ENCODE peak calls at places on chromosomes 1 and 21, in eight cellular contexts. One of them, this sample, is unnamed.

GRCh38 chr1:178417858-178418257 is 78.9 kb downstream of the CLEC20A start:
- DNase-seq in right lobe of liver: no peak
- DNase-seq in H54: peak; percentile 12
- DNase-seq in suprapubic skin: no peak
- DNase-seq in IMR-90: peak; percentile 91
- DNase-seq in A549: peak; percentile 44
- DNase-seq in GM12891: no peak
- DNase-seq in gastrocnemius medialis: no peak
- DNase-seq in this sample: no peak

GRCh38 chr1:182631058-182631677 is 27.0 kb upstream of the RGS16 start:
- DNase-seq in right lobe of liver: no peak
- DNase-seq in H54: no peak
- DNase-seq in suprapubic skin: no peak
- DNase-seq in IMR-90: no peak
- DNase-seq in A549: no peak
- DNase-seq in GM12891: no peak
- DNase-seq in gastrocnemius medialis: no peak
- DNase-seq in this sample: no peak

GRCh38 chr1:61268546-61269243 is 186.3 kb downstream of the NFIA start:
- DNase-seq in right lobe of liver: no peak
- DNase-seq in H54: no peak
- DNase-seq in suprapubic skin: no peak
- DNase-seq in IMR-90: no peak
- DNase-seq in A549: no peak
- DNase-seq in GM12891: no peak
- DNase-seq in gastrocnemius medialis: no peak
- DNase-seq in this sample: no peak

GRCh38 chr1:240226102-240226501 is 134.4 kb downstream of the FMN2 start:
- DNase-seq in right lobe of liver: no peak
- DNase-seq in H54: no peak
- DNase-seq in suprapubic skin: no peak
- DNase-seq in IMR-90: no peak
- DNase-seq in A549: no peak
- DNase-seq in GM12891: no peak
- DNase-seq in gastrocnemius medialis: no peak
- DNase-seq in this sample: no peak

GRCh38 chr1:219792337-219793021 is 135.9 kb downstream of the SLC30A10 start:
- DNase-seq in right lobe of liver: no peak
- DNase-seq in H54: no peak
- DNase-seq in suprapubic skin: no peak
- DNase-seq in IMR-90: peak; percentile 75
- DNase-seq in A549: no peak
- DNase-seq in GM12891: no peak
- DNase-seq in gastrocnemius medialis: no peak
- DNase-seq in this sample: no peak

GRCh38 chr21:14836950-14837349 is 227.8 kb downstream of the NRIP1 start:
- DNase-seq in right lobe of liver: no peak
- DNase-seq in H54: no peak
- DNase-seq in suprapubic skin: no peak
- DNase-seq in IMR-90: peak; percentile 59
- DNase-seq in A549: no peak
- DNase-seq in GM12891: no peak
- DNase-seq in gastrocnemius medialis: no peak
- DNase-seq in this sample: no peak

GRCh38 chr1:8184301-8184700 is 133.6 kb upstream of the SLC45A1 start:
- DNase-seq in right lobe of liver: no peak
- DNase-seq in H54: no peak
- DNase-seq in suprapubic skin: no peak
- DNase-seq in IMR-90: no peak
- DNase-seq in A549: peak; percentile 29
- DNase-seq in GM12891: no peak
- DNase-seq in gastrocnemius medialis: peak; percentile 60
- DNase-seq in this sample: no peak

GRCh38 chr1:11691928-11692711 is 610 bp downstream of the DRAXIN start:
- DNase-seq in right lobe of liver: no peak
- DNase-seq in H54: no peak
- DNase-seq in suprapubic skin: no peak
- DNase-seq in IMR-90: no peak
- DNase-seq in A549: no peak
- DNase-seq in GM12891: no peak
- DNase-seq in gastrocnemius medialis: no peak
- DNase-seq in this sample: no peak

GRCh38 chr1:206992815-206993214 is 22.6 kb upstream of the FCAMR start:
- DNase-seq in right lobe of liver: no peak
- DNase-seq in H54: no peak
- DNase-seq in suprapubic skin: no peak
- DNase-seq in IMR-90: no peak
- DNase-seq in A549: no peak
- DNase-seq in GM12891: no peak
- DNase-seq in gastrocnemius medialis: no peak
- DNase-seq in this sample: no peak

GRCh38 chr1:185532853-185533252 is 201.3 kb upstream of the HMCN1 start:
- DNase-seq in right lobe of liver: no peak
- DNase-seq in H54: no peak
- DNase-seq in suprapubic skin: no peak
- DNase-seq in IMR-90: no peak
- DNase-seq in A549: no peak
- DNase-seq in GM12891: no peak
- DNase-seq in gastrocnemius medialis: no peak
- DNase-seq in this sample: no peak

GRCh38 chr1:245856944-245857531 is 650.0 kb downstream of the SMYD3 start:
- DNase-seq in right lobe of liver: no peak
- DNase-seq in H54: peak; percentile 18
- DNase-seq in suprapubic skin: no peak
- DNase-seq in IMR-90: peak; percentile 95
- DNase-seq in A549: no peak
- DNase-seq in GM12891: no peak
- DNase-seq in gastrocnemius medialis: no peak
- DNase-seq in this sample: no peak

GRCh38 chr1:201955009-201955749 is at the start of gene TIMM17A:
- DNase-seq in right lobe of liver: peak; percentile 98
- DNase-seq in H54: peak; percentile 91
- DNase-seq in suprapubic skin: peak; percentile 98
- DNase-seq in IMR-90: peak; percentile 98
- DNase-seq in A549: peak; percentile 93
- DNase-seq in GM12891: peak; percentile 86
- DNase-seq in gastrocnemius medialis: peak; percentile 96
- DNase-seq in this sample: peak; percentile 98
- TF ChIP-seq POLR2A in right lobe of liver: peak; percentile 89
- TF ChIP-seq POLR2A in H54: peak; percentile 81
- TF ChIP-seq POLR2A in suprapubic skin: peak; percentile 90
- TF ChIP-seq POLR2A in IMR-90: peak; percentile 97
- TF ChIP-seq POLR2A in A549: peak; percentile 83
- TF ChIP-seq POLR2A in GM12891: peak; percentile 98
- TF ChIP-seq POLR2A in gastrocnemius medialis: peak; percentile 86
- TF ChIP-seq POLR2A in this sample: peak; percentile 59

DNA sequence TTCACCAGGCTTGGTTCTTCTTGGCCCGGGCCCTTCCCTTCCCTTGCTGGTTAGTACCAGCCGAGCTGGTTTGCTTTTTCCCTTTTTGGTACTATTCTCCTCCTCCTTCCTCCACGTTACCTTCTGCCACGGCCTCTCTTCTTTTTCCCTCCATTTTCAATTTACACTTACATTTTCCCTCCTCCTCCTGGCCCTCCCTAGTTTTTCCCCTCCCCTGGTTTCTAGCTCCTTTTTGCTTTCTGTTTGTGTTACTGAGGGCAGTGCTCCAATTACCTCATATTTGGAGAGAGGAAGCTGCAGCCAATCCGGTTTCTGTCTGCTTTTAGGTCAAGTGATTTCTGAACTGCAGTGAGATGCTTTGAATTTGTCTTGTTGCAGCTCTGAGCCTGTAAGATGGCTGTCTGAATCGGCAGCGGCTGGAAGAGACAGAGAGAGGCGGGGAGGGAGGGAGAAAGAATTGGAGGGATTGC is 63.7 kb downstream of the MACF1 start:
- DNase-seq in right lobe of liver: no peak
- DNase-seq in H54: peak; percentile 24
- DNase-seq in suprapubic skin: no peak
- DNase-seq in IMR-90: peak; percentile 90
- DNase-seq in A549: no peak
- DNase-seq in GM12891: no peak
- DNase-seq in gastrocnemius medialis: no peak
- DNase-seq in this sample: peak; percentile 32
- TF ChIP-seq POLR2A in right lobe of liver: no peak
- TF ChIP-seq POLR2A in H54: no peak
- TF ChIP-seq POLR2A in suprapubic skin: no peak
- TF ChIP-seq POLR2A in IMR-90: no peak
- TF ChIP-seq POLR2A in A549: no peak
- TF ChIP-seq POLR2A in GM12891: no peak
- TF ChIP-seq POLR2A in gastrocnemius medialis: no peak
- TF ChIP-seq POLR2A in this sample: no peak

GRCh38 chr1:23825076-23825761 is at the start of gene HMGCL:
- DNase-seq in right lobe of liver: peak; percentile 92
- DNase-seq in H54: peak; percentile 79
- DNase-seq in suprapubic skin: peak; percentile 95
- DNase-seq in IMR-90: peak; percentile 84
- DNase-seq in A549: peak; percentile 83
- DNase-seq in GM12891: peak; percentile 90
- DNase-seq in gastrocnemius medialis: peak; percentile 82
- DNase-seq in this sample: peak; percentile 94
- TF ChIP-seq POLR2A in right lobe of liver: peak; percentile 90
- TF ChIP-seq POLR2A in H54: peak; percentile 86
- TF ChIP-seq POLR2A in suprapubic skin: peak; percentile 80
- TF ChIP-seq POLR2A in IMR-90: peak; percentile 94
- TF ChIP-seq POLR2A in A549: peak; percentile 84
- TF ChIP-seq POLR2A in GM12891: peak; percentile 98
- TF ChIP-seq POLR2A in gastrocnemius medialis: peak; percentile 94
- TF ChIP-seq POLR2A in this sample: peak; percentile 85

DNA sequence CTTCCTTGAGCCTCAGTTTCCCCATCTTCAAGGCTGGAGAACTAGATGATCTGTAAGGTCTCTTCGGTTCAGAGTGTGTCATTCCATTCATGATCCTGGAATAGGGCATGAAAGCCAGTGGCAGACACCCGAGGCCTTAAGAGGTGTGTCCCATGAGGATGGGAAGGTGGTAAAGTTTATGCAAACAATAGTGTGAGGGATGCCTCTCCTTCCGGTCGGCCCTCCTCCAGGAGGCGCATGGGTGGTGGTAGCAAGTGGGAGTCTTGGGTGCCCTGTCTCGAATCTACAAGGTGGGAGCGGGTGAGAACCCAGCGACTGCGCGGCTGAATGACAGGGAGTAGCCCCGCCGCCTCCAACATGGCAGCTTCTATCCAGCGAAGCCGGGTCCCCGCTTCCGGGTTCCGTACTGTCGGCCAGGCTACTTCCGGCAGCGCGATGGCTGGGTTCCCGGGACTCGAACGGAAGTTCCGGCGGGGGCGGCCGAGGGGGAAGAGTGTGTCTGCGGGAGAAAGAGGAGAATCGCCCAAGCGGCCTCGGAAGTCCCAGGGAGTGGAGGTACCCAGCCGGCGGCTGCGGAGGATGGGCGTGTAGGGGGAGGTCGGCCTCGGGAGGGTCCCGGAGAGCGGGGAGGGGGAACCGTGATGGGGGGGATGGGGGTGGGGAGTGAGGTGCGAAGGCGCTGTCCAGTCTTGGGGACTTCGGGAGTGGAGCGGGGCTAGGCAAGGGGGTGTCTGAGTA is at the start of gene LYPLA2:
- DNase-seq in right lobe of liver: peak; percentile 95
- DNase-seq in H54: peak; percentile 73
- DNase-seq in suprapubic skin: peak; percentile 97
- DNase-seq in IMR-90: peak; percentile 86
- DNase-seq in A549: peak; percentile 83
- DNase-seq in GM12891: peak; percentile 92
- DNase-seq in gastrocnemius medialis: peak; percentile 87
- DNase-seq in this sample: peak; percentile 96
- TF ChIP-seq POLR2A in right lobe of liver: peak; percentile 47
- TF ChIP-seq POLR2A in H54: peak; percentile 42
- TF ChIP-seq POLR2A in suprapubic skin: no peak
- TF ChIP-seq POLR2A in IMR-90: peak; percentile 83
- TF ChIP-seq POLR2A in A549: peak; percentile 28
- TF ChIP-seq POLR2A in GM12891: peak; percentile 77
- TF ChIP-seq POLR2A in gastrocnemius medialis: no peak
- TF ChIP-seq POLR2A in this sample: peak; percentile 35

GRCh38 chr1:159465191-159465603 is 25.7 kb downstream of the OR10J1 start:
- DNase-seq in right lobe of liver: peak; percentile 82
- DNase-seq in H54: no peak
- DNase-seq in suprapubic skin: no peak
- DNase-seq in IMR-90: no peak
- DNase-seq in A549: no peak
- DNase-seq in GM12891: no peak
- DNase-seq in gastrocnemius medialis: no peak
- DNase-seq in this sample: no peak
- TF ChIP-seq POLR2A in right lobe of liver: peak; percentile 77
- TF ChIP-seq POLR2A in H54: no peak
- TF ChIP-seq POLR2A in suprapubic skin: no peak
- TF ChIP-seq POLR2A in IMR-90: no peak
- TF ChIP-seq POLR2A in A549: no peak
- TF ChIP-seq POLR2A in GM12891: no peak
- TF ChIP-seq POLR2A in gastrocnemius medialis: no peak
- TF ChIP-seq POLR2A in this sample: no peak

GRCh38 chr1:30039354-30040080 is 683.9 kb downstream of the MATN1 start:
- DNase-seq in right lobe of liver: no peak
- DNase-seq in H54: no peak
- DNase-seq in suprapubic skin: no peak
- DNase-seq in IMR-90: no peak
- DNase-seq in A549: no peak
- DNase-seq in GM12891: no peak
- DNase-seq in gastrocnemius medialis: no peak
- DNase-seq in this sample: no peak
- TF ChIP-seq POLR2A in right lobe of liver: no peak
- TF ChIP-seq POLR2A in H54: no peak
- TF ChIP-seq POLR2A in suprapubic skin: no peak
- TF ChIP-seq POLR2A in IMR-90: no peak
- TF ChIP-seq POLR2A in A549: no peak
- TF ChIP-seq POLR2A in GM12891: no peak
- TF ChIP-seq POLR2A in gastrocnemius medialis: no peak
- TF ChIP-seq POLR2A in this sample: no peak